ENCODE peak calls at places on chromosomes 6 and 20, in ten cellular contexts. One of them, this sample, is unnamed. For H3K9me3, the result is how much of the 10 kb centered on the place peaks cover.

GRCh38 chr6:145310116-145310515 is 425.2 kb downstream of the EPM2A start:
- DNase-seq in suprapubic skin: no peak
- DNase-seq in K562: no peak
- DNase-seq in upper lobe of right lung: no peak
- DNase-seq in tibial artery: no peak
- DNase-seq in left lung: no peak
- DNase-seq in adrenal gland: no peak
- DNase-seq in ovary: no peak
- DNase-seq in pancreas: no peak
- DNase-seq in CD4-positive, alpha-beta T cell: no peak
- DNase-seq in this sample: no peak

GRCh38 chr20:58980711-58981563 is at the start of gene NELFCD:
- DNase-seq in ovary: peak
- DNase-seq in K562: peak
- DNase-seq in CD4-positive, alpha-beta T cell: peak
- DNase-seq in tibial artery: peak
- DNase-seq in upper lobe of right lung: peak
- DNase-seq in adrenal gland: peak
- DNase-seq in pancreas: peak
- DNase-seq in suprapubic skin: peak
- DNase-seq in left lung: peak
- DNase-seq in this sample: peak

GRCh38 chr6:16982827-16983226 is 119.0 kb upstream of the STMND1 start:
- DNase-seq in K562: no peak
- DNase-seq in ovary: no peak
- DNase-seq in suprapubic skin: no peak
- DNase-seq in left lung: no peak
- DNase-seq in CD4-positive, alpha-beta T cell: no peak
- DNase-seq in tibial artery: no peak
- DNase-seq in adrenal gland: no peak
- DNase-seq in upper lobe of right lung: no peak
- DNase-seq in pancreas: no peak
- DNase-seq in this sample: no peak

GRCh38 chr6:166127624-166128472 is 39.8 kb downstream of the TBXT start:
- DNase-seq in adrenal gland: no peak
- DNase-seq in tibial artery: no peak
- DNase-seq in upper lobe of right lung: no peak
- DNase-seq in suprapubic skin: no peak
- DNase-seq in pancreas: no peak
- DNase-seq in K562: no peak
- DNase-seq in CD4-positive, alpha-beta T cell: no peak
- DNase-seq in ovary: no peak
- DNase-seq in left lung: no peak
- DNase-seq in this sample: no peak

GRCh38 chr6:19866900-19867627 is 29.9 kb downstream of the ID4 start:
- DNase-seq in pancreas: no peak
- DNase-seq in tibial artery: no peak
- DNase-seq in ovary: no peak
- DNase-seq in adrenal gland: no peak
- DNase-seq in left lung: no peak
- DNase-seq in suprapubic skin: no peak
- DNase-seq in CD4-positive, alpha-beta T cell: no peak
- DNase-seq in K562: no peak
- DNase-seq in upper lobe of right lung: no peak
- DNase-seq in this sample: no peak

GRCh38 chr20:38755324-38755910 is 7.2 kb downstream of the ACTR5 start:
- DNase-seq in ovary: no peak
- DNase-seq in CD4-positive, alpha-beta T cell: no peak
- DNase-seq in tibial artery: no peak
- DNase-seq in pancreas: no peak
- DNase-seq in left lung: no peak
- DNase-seq in adrenal gland: no peak
- DNase-seq in upper lobe of right lung: no peak
- DNase-seq in K562: no peak
- DNase-seq in suprapubic skin: no peak
- DNase-seq in this sample: no peak

GRCh38 chr6:15623282-15624116 is 39.3 kb downstream of the DTNBP1 start:
- DNase-seq in suprapubic skin: no peak
- DNase-seq in upper lobe of right lung: no peak
- DNase-seq in adrenal gland: no peak
- DNase-seq in K562: no peak
- DNase-seq in ovary: no peak
- DNase-seq in left lung: no peak
- DNase-seq in tibial artery: no peak
- DNase-seq in pancreas: no peak
- DNase-seq in CD4-positive, alpha-beta T cell: no peak
- DNase-seq in this sample: no peak

GRCh38 chr6:145699462-145699861 is 35.9 kb downstream of the EPM2A start:
- DNase-seq in CD4-positive, alpha-beta T cell: no peak
- DNase-seq in upper lobe of right lung: no peak
- DNase-seq in tibial artery: no peak
- DNase-seq in pancreas: no peak
- DNase-seq in ovary: no peak
- DNase-seq in adrenal gland: no peak
- DNase-seq in suprapubic skin: no peak
- DNase-seq in K562: no peak
- DNase-seq in left lung: no peak
- DNase-seq in this sample: no peak

GRCh38 chr6:1789092-1789491 is 179.4 kb downstream of the FOXC1 start:
- DNase-seq in left lung: no peak
- DNase-seq in tibial artery: no peak
- DNase-seq in pancreas: no peak
- DNase-seq in ovary: no peak
- DNase-seq in suprapubic skin: no peak
- DNase-seq in adrenal gland: no peak
- DNase-seq in K562: peak
- DNase-seq in CD4-positive, alpha-beta T cell: no peak
- DNase-seq in upper lobe of right lung: no peak
- DNase-seq in this sample: no peak

GRCh38 chr20:32006841-32007786 is 3.1 kb upstream of the CCM2L start:
- DNase-seq in tibial artery: no peak
- DNase-seq in ovary: no peak
- DNase-seq in suprapubic skin: no peak
- DNase-seq in K562: no peak
- DNase-seq in adrenal gland: no peak
- DNase-seq in pancreas: no peak
- DNase-seq in left lung: no peak
- DNase-seq in CD4-positive, alpha-beta T cell: no peak
- DNase-seq in upper lobe of right lung: no peak
- DNase-seq in this sample: no peak

GRCh38 chr6:72733045-72733444 is 111.2 kb downstream of the KCNQ5 start:
- DNase-seq in CD4-positive, alpha-beta T cell: no peak
- DNase-seq in adrenal gland: no peak
- DNase-seq in ovary: no peak
- DNase-seq in pancreas: no peak
- DNase-seq in upper lobe of right lung: no peak
- DNase-seq in left lung: no peak
- DNase-seq in tibial artery: no peak
- DNase-seq in suprapubic skin: no peak
- DNase-seq in K562: no peak
- DNase-seq in this sample: no peak

GRCh38 chr6:119241124-119241491 is 108.5 kb downstream of the MAN1A1 start:
- DNase-seq in CD4-positive, alpha-beta T cell: no peak
- DNase-seq in K562: no peak
- DNase-seq in suprapubic skin: no peak
- DNase-seq in adrenal gland: no peak
- DNase-seq in ovary: peak
- DNase-seq in tibial artery: no peak
- DNase-seq in pancreas: no peak
- DNase-seq in upper lobe of right lung: no peak
- DNase-seq in left lung: no peak
- DNase-seq in this sample: no peak

GRCh38 chr6:4282926-4283325 is 147.6 kb upstream of the ECI2 start:
- DNase-seq in adrenal gland: no peak
- DNase-seq in left lung: no peak
- DNase-seq in ovary: no peak
- DNase-seq in K562: no peak
- DNase-seq in pancreas: no peak
- DNase-seq in upper lobe of right lung: no peak
- DNase-seq in suprapubic skin: no peak
- DNase-seq in tibial artery: no peak
- DNase-seq in CD4-positive, alpha-beta T cell: no peak
- DNase-seq in this sample: no peak

GRCh38 chr6:105759946-105760345 is 326.2 kb upstream of the PRDM1 start:
- DNase-seq in suprapubic skin: no peak
- DNase-seq in pancreas: no peak
- DNase-seq in K562: no peak
- DNase-seq in tibial artery: no peak
- DNase-seq in CD4-positive, alpha-beta T cell: no peak
- DNase-seq in left lung: no peak
- DNase-seq in ovary: no peak
- DNase-seq in adrenal gland: no peak
- DNase-seq in upper lobe of right lung: no peak
- DNase-seq in this sample: no peak

GRCh38 chr6:30542404-30542725 is 13.9 kb downstream of the GNL1 start:
- DNase-seq in left lung: no peak
- DNase-seq in CD4-positive, alpha-beta T cell: peak
- DNase-seq in K562: no peak
- DNase-seq in ovary: no peak
- DNase-seq in adrenal gland: no peak
- DNase-seq in tibial artery: no peak
- DNase-seq in upper lobe of right lung: no peak
- DNase-seq in pancreas: no peak
- DNase-seq in suprapubic skin: no peak
- DNase-seq in this sample: no peak

GRCh38 chr20:63021356-63022321 is 14.9 kb upstream of the BHLHE23 start:
- DNase-seq in ovary: no peak
- DNase-seq in left lung: peak
- DNase-seq in adrenal gland: no peak
- DNase-seq in K562: no peak
- DNase-seq in upper lobe of right lung: peak
- DNase-seq in pancreas: no peak
- DNase-seq in tibial artery: no peak
- DNase-seq in CD4-positive, alpha-beta T cell: no peak
- DNase-seq in suprapubic skin: no peak
- DNase-seq in this sample: no peak

GRCh38 chr6:2957696-2958330 is 13.6 kb downstream of the SERPINB6 start:
- DNase-seq in suprapubic skin: no peak
- DNase-seq in upper lobe of right lung: no peak
- DNase-seq in K562: no peak
- DNase-seq in CD4-positive, alpha-beta T cell: no peak
- DNase-seq in adrenal gland: peak
- DNase-seq in pancreas: no peak
- DNase-seq in left lung: no peak
- DNase-seq in tibial artery: no peak
- DNase-seq in ovary: no peak
- DNase-seq in this sample: no peak
- H3K27ac ChIP-seq in suprapubic skin: no peak
- H3K27ac ChIP-seq in upper lobe of right lung: peak
- H3K27ac ChIP-seq in K562: no peak
- H3K27ac ChIP-seq in CD4-positive, alpha-beta T cell: no peak
- H3K27ac ChIP-seq in adrenal gland: peak
- H3K27ac ChIP-seq in pancreas: no peak
- H3K27ac ChIP-seq in left lung: peak
- H3K27ac ChIP-seq in tibial artery: peak
- H3K27ac ChIP-seq in ovary: no peak
- H3K27ac ChIP-seq in this sample: peak

GRCh38 chr6:140155727-140156126 is 781.3 kb upstream of the CITED2 start:
- DNase-seq in adrenal gland: no peak
- DNase-seq in ovary: no peak
- DNase-seq in suprapubic skin: no peak
- DNase-seq in upper lobe of right lung: no peak
- DNase-seq in pancreas: no peak
- DNase-seq in tibial artery: no peak
- DNase-seq in CD4-positive, alpha-beta T cell: no peak
- DNase-seq in left lung: no peak
- DNase-seq in K562: no peak
- DNase-seq in this sample: no peak
- H3K9me3 ChIP-seq in adrenal gland: under half
- H3K9me3 ChIP-seq in ovary: under half
- H3K9me3 ChIP-seq in suprapubic skin: under half
- H3K9me3 ChIP-seq in upper lobe of right lung: under half
- H3K9me3 ChIP-seq in pancreas: under half
- H3K9me3 ChIP-seq in tibial artery: under half
- H3K9me3 ChIP-seq in CD4-positive, alpha-beta T cell: under half
- H3K9me3 ChIP-seq in left lung: under half
- H3K9me3 ChIP-seq in K562: under half
- H3K9me3 ChIP-seq in this sample: under half

DNA sequence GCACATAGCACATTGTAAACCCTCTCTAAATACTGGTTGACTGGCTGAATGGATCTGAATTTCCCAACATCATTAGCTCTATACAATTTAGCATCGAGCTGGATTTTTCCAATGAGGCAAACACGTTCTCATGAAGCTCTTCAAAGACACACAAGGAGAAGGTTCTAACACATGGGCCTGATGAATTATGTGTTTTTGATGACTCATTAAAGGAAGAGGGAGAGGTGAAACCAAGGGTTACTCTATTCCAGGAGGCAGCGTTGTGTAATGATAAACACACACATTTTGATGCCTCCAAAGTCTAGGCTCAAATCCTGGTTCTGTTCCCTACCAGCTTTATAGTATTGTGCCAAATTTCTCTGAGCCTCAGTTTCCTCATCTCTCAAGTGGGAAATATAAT is 84.3 kb downstream of the PFDN4 start:
- DNase-seq in suprapubic skin: no peak
- DNase-seq in left lung: no peak
- DNase-seq in CD4-positive, alpha-beta T cell: no peak
- DNase-seq in ovary: no peak
- DNase-seq in K562: no peak
- DNase-seq in adrenal gland: no peak
- DNase-seq in tibial artery: no peak
- DNase-seq in upper lobe of right lung: no peak
- DNase-seq in pancreas: no peak
- DNase-seq in this sample: no peak
- TF ChIP-seq CTCF in suprapubic skin: no peak
- TF ChIP-seq CTCF in left lung: no peak
- TF ChIP-seq CTCF in CD4-positive, alpha-beta T cell: no peak
- TF ChIP-seq CTCF in ovary: no peak
- TF ChIP-seq CTCF in K562: no peak
- TF ChIP-seq CTCF in adrenal gland: no peak
- TF ChIP-seq CTCF in tibial artery: no peak
- TF ChIP-seq CTCF in upper lobe of right lung: no peak
- TF ChIP-seq CTCF in pancreas: no peak
- TF ChIP-seq CTCF in this sample: no peak

DNA sequence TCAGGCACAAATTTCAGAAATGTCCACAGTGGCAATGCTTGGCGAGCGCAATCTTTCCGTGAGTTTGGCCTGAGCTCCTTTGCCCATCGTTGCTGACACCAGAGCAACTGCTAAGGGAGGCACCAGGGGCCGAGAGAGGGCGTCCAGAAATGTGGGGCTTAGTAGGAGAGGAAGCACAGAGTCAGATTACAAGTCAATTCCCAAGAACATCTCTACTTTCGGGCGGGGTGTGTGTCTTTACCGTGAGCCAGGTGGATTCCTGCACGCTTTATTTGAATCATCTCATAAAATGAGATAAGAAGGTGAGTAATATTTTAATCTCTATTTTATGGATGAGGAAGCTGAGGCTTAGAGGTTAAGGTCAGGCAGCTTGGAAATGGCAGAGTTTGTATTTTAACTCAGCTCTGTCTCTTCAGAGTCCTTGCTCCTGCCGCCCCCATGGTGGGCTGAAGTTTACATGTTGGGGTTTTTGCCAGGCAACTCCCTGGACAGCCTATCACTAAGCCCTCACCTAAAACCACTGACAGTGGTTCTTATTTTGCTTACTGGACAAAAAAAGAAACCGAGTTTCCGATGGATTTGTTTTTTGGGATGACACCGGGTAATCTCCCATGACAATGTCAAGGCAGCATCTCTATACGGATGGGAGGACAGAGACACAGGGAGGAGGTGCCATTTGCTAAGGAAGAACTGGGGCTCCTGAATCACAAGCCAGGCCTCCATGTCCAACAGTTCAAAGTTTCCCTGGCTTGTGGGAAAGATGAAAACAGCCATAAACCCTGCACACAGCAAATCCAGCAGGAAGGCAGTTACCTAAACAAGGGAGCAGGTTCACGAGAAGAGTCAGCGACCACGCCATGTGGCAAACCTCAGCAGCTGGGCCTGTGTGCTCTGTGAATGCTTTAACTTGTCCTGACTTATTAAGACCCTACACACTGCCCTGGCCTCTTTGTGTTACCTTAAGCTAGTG is 112.6 kb upstream of the SLC24A3 start:
- DNase-seq in upper lobe of right lung: no peak
- DNase-seq in suprapubic skin: no peak
- DNase-seq in ovary: no peak
- DNase-seq in adrenal gland: no peak
- DNase-seq in tibial artery: no peak
- DNase-seq in K562: no peak
- DNase-seq in left lung: no peak
- DNase-seq in pancreas: no peak
- DNase-seq in CD4-positive, alpha-beta T cell: no peak
- DNase-seq in this sample: no peak
- H3K27ac ChIP-seq in upper lobe of right lung: no peak
- H3K27ac ChIP-seq in suprapubic skin: no peak
- H3K27ac ChIP-seq in ovary: no peak
- H3K27ac ChIP-seq in adrenal gland: no peak
- H3K27ac ChIP-seq in tibial artery: no peak
- H3K27ac ChIP-seq in K562: no peak
- H3K27ac ChIP-seq in left lung: no peak
- H3K27ac ChIP-seq in pancreas: no peak
- H3K27ac ChIP-seq in CD4-positive, alpha-beta T cell: no peak
- H3K27ac ChIP-seq in this sample: no peak